ENCODE peak calls at places on chromosomes 2 and 18, in four cellular contexts. One of them, this sample, is unnamed.

GRCh38 chr2:200618590-200619021 is 32.8 kb downstream of the AOX1 start:
- DNase-seq in GM10248: no peak
- DNase-seq in AG08395: peak; percentile 50
- DNase-seq in GM12891: no peak
- DNase-seq in this sample: peak; percentile 46

GRCh38 chr2:128261245-128262128 is 57.2 kb downstream of the HS6ST1 start:
- DNase-seq in AG08395: no peak
- DNase-seq in GM12891: no peak
- DNase-seq in GM10248: peak; percentile 8
- DNase-seq in this sample: peak; percentile 10

GRCh38 chr2:86308984-86309695 is 28.3 kb downstream of the REEP1 start:
- DNase-seq in AG08395: no peak
- DNase-seq in GM10248: no peak
- DNase-seq in GM12891: no peak
- DNase-seq in this sample: no peak

GRCh38 chr2:67616749-67617148 is 219.6 kb downstream of the ETAA1 start:
- DNase-seq in AG08395: peak; percentile 15
- DNase-seq in GM10248: peak; percentile 34
- DNase-seq in GM12891: no peak
- DNase-seq in this sample: peak; percentile 17

GRCh38 chr2:69645926-69646325 is 2.4 kb upstream of the AAK1 start:
- DNase-seq in AG08395: no peak
- DNase-seq in GM10248: no peak
- DNase-seq in GM12891: no peak
- DNase-seq in this sample: no peak

GRCh38 chr2:8679827-8680731 is 1.8 kb upstream of the ID2 start:
- DNase-seq in GM12891: no peak
- DNase-seq in AG08395: peak; percentile 31
- DNase-seq in GM10248: no peak
- DNase-seq in this sample: peak; percentile 45

GRCh38 chr2:59223737-59224136 is 982.6 kb upstream of the FANCL start:
- DNase-seq in GM10248: no peak
- DNase-seq in GM12891: no peak
- DNase-seq in AG08395: no peak
- DNase-seq in this sample: no peak

GRCh38 chr2:149438260-149438960 is 108.0 kb downstream of the LYPD6 start:
- DNase-seq in GM10248: no peak
- DNase-seq in AG08395: no peak
- DNase-seq in GM12891: no peak
- DNase-seq in this sample: no peak

GRCh38 chr2:160473508-160474318 is 19.9 kb downstream of the RBMS1 start:
- DNase-seq in GM12891: no peak
- DNase-seq in AG08395: no peak
- DNase-seq in GM10248: no peak
- DNase-seq in this sample: no peak

GRCh38 chr18:22378672-22379282 is 38.9 kb downstream of the CTAGE1 start:
- DNase-seq in AG08395: peak; percentile 46
- DNase-seq in GM12891: no peak
- DNase-seq in GM10248: no peak
- DNase-seq in this sample: peak; percentile 61

GRCh38 chr18:6271585-6271984 is 143.1 kb downstream of the L3MBTL4 start:
- DNase-seq in AG08395: no peak
- DNase-seq in GM12891: no peak
- DNase-seq in GM10248: no peak
- DNase-seq in this sample: no peak

GRCh38 chr2:239930378-239930777 is 94.8 kb downstream of the NDUFA10 start:
- DNase-seq in GM10248: no peak
- DNase-seq in AG08395: no peak
- DNase-seq in GM12891: no peak
- DNase-seq in this sample: no peak

This sample was measured in AG20443.